ENCODE peak calls at places on chromosomes 2 and 18, in seven cellular contexts. Z is GM12865; S is heart left ventricle; Y is GM18507; G is stimulated activated CD4-positive, alpha-beta T cell treated with anti-CD3 and anti-CD28 coated beads, Interleukin-2, amount 100 ng/mL, for 24 hours; N is activated effector memory CD4-positive, alpha-beta T cell treated with anti-CD3 and anti-CD28 coated beads, Interleukin-2, amount 50 U/mL, for 16 hours; D is lower lobe of right lung. R is an unnamed sample.

GRCh38 chr2:109410021-109410815 is 203.5 kb downstream of the SEPTIN10 start:
- DNase-seq in D (no peak), Z (no peak), S (no peak), N (no peak), Y (no peak), G (no peak), R (no peak)

GRCh38 chr18:22021701-22022100 is 147.7 kb upstream of the GATA6 start:
- DNase-seq in Y (no peak), G (no peak), Z (no peak), S (no peak), D (no peak), N (no peak), R (no peak)

GRCh38 chr2:17878222-17879136 is at the start of gene KCNS3:
- DNase-seq in Z (peak; percentile 11), G (no peak), S (peak; percentile 48), D (peak; percentile 62), Y (peak; percentile 45), N (no peak), R (no peak)

GRCh38 chr18:23136326-23137092 is 1.2 kb downstream of the CABLES1 start:
- DNase-seq in Y (no peak), N (peak; percentile 65), G (no peak), S (peak; percentile 53), Z (peak; percentile 45), D (peak; percentile 71), R (no peak)

GRCh38 chr18:35334183-35334582 is 10.0 kb downstream of the ZNF24 start:
- DNase-seq in N (no peak), Z (no peak), G (no peak), S (no peak), Y (no peak), D (no peak), R (no peak)

GRCh38 chr18:46040747-46041104 is 31.3 kb downstream of the PSTPIP2 start:
- DNase-seq in Z (no peak), N (no peak), G (no peak), Y (no peak), S (no peak), D (no peak), R (no peak)

GRCh38 chr2:170255971-170256370 is 78.0 kb downstream of the MYO3B start:
- DNase-seq in D (no peak), Z (no peak), G (no peak), S (no peak), Y (no peak), N (no peak), R (no peak)

GRCh38 chr18:61865466-61866165 is 27.2 kb downstream of the RNF152 start:
- DNase-seq in G (no peak), Z (no peak), N (no peak), S (no peak), D (no peak), Y (no peak), R (no peak)

GRCh38 chr2:129176375-129176774 is 803.1 kb upstream of the RAB6C start:
- DNase-seq in Y (no peak), G (no peak), N (no peak), Z (no peak), D (no peak), S (no peak), R (no peak)

GRCh38 chr2:64062840-64063239 is 43.6 kb upstream of the VPS54 start:
- DNase-seq in G (no peak), Z (peak; percentile 64), Y (no peak), S (no peak), N (no peak), D (no peak), R (no peak)

GRCh38 chr2:211049321-211050018 is 493.1 kb downstream of the CPS1 start:
- DNase-seq in D (no peak), S (no peak), Y (no peak), Z (no peak), G (no peak), N (no peak), R (no peak)

GRCh38 chr2:161414385-161415040 is 1.6 kb upstream of the TBR1 start:
- DNase-seq in G (no peak), D (no peak), Z (no peak), N (no peak), S (no peak), Y (no peak), R (no peak)

GRCh38 chr2:232980683-232981082 is 32.4 kb downstream of the NGEF start:
- DNase-seq in D (no peak), Y (no peak), S (no peak), N (no peak), G (no peak), Z (no peak), R (no peak)

GRCh38 chr2:29072971-29073725 is 1.2 kb downstream of the PCARE start:
- DNase-seq in Y (no peak), G (no peak), S (no peak), Z (no peak), D (no peak), N (no peak), R (no peak)

GRCh38 chr2:165161510-165161909 is 42.3 kb downstream of the SCN3A start:
- DNase-seq in D (no peak), S (no peak), Y (no peak), Z (no peak), G (no peak), N (no peak), R (no peak)

GRCh38 chr2:237885931-237886701 is 26.7 kb downstream of the RAMP1 start:
- DNase-seq in D (peak; percentile 44), G (no peak), Y (no peak), Z (no peak), N (no peak), S (peak; percentile 77), R (no peak)

GRCh38 chr2:105853354-105854088 is 108.8 kb downstream of the NCK2 start:
- DNase-seq in Z (no peak), Y (no peak), D (no peak), S (no peak), G (no peak), N (no peak), R (no peak)

GRCh38 chr2:151827564-151828142 is 568 bp downstream of the ARL5A start:
- DNase-seq in G (peak; percentile 34), D (no peak), Y (no peak), S (no peak), N (peak; percentile 72), Z (peak; percentile 48), R (no peak)

GRCh38 chr18:40210696-40211095 is 1744.3 kb upstream of the PIK3C3 start:
- DNase-seq in Y (no peak), N (no peak), S (no peak), G (no peak), Z (no peak), D (no peak), R (no peak)

GRCh38 chr2:176612736-176613135 is 343.5 kb downstream of the MTX2 start:
- DNase-seq in Z (no peak), G (no peak), D (no peak), S (no peak), N (no peak), Y (no peak), R (no peak)

GRCh38 chr2:121076885-121077549 is 208.0 kb downstream of the TFCP2L1 start:
- DNase-seq in D (peak; percentile 86), Y (peak; percentile 42), S (peak; percentile 45), G (peak; percentile 71), N (peak; percentile 87), Z (peak; percentile 62), R (peak; percentile 21)

GRCh38 chr18:24016643-24017042 is 2.1 kb downstream of the TTC39C start:
- DNase-seq in G (no peak), Z (no peak), N (no peak), S (no peak), Y (no peak), D (no peak), R (no peak)

GRCh38 chr2:45910473-45911060 is 259.1 kb downstream of the PRKCE start:
- DNase-seq in S (no peak), Y (no peak), N (no peak), Z (no peak), G (no peak), D (no peak), R (no peak)

GRCh38 chr18:79393181-79393598 is 2.5 kb upstream of the NFATC1 start:
- DNase-seq in Z (no peak), D (no peak), S (no peak), Y (no peak), N (peak; percentile 75), G (no peak), R (no peak)

GRCh38 chr2:121078869-121079268 is 206.1 kb downstream of the TFCP2L1 start:
- DNase-seq in D (no peak), Y (no peak), G (no peak), N (no peak), S (no peak), Z (no peak), R (no peak)

GRCh38 chr2:200406379-200406778 is 99.9 kb downstream of the SPATS2L start:
- DNase-seq in D (no peak), S (no peak), N (no peak), G (no peak), Y (no peak), Z (peak; percentile 43), R (no peak)

GRCh38 chr2:138600732-138601437 is 99.3 kb downstream of the SPOPL start:
- DNase-seq in Y (no peak), S (no peak), D (no peak), G (no peak), N (no peak), Z (no peak), R (no peak)

GRCh38 chr18:78783564-78783960 is 196.1 kb upstream of the SALL3 start:
- DNase-seq in S (no peak), D (no peak), G (no peak), N (no peak), Z (no peak), Y (no peak), R (no peak)

GRCh38 chr2:239815638-239816035 is 209.5 kb downstream of the NDUFA10 start:
- DNase-seq in Y (no peak), G (no peak), D (no peak), N (peak; percentile 24), S (no peak), Z (no peak), R (no peak)

GRCh38 chr2:110173523-110173922 is 31.3 kb downstream of the NPHP1 start:
- DNase-seq in Z (no peak), Y (no peak), N (no peak), D (no peak), S (no peak), G (no peak), R (no peak)

GRCh38 chr2:234492687-234493086 is 4.2 kb downstream of the ARL4C start:
- DNase-seq in Z (no peak), G (no peak), S (no peak), Y (no peak), N (no peak), D (no peak), R (no peak)

GRCh38 chr18:3603460-3604259 is 153.7 kb downstream of the TGIF1 start:
- DNase-seq in G (no peak), S (no peak), Z (peak; percentile 42), D (no peak), Y (no peak), N (peak; percentile 68), R (no peak)

GRCh38 chr2:44745922-44746321 is 195.6 kb upstream of the SIX3 start:
- DNase-seq in D (no peak), Y (no peak), G (no peak), Z (no peak), S (no peak), N (no peak), R (no peak)

GRCh38 chr2:163800889-163801498 is 65.2 kb upstream of the FIGN start:
- DNase-seq in N (no peak), G (no peak), Y (no peak), Z (no peak), D (no peak), S (no peak), R (no peak)

GRCh38 chr2:73594241-73594640 is 48.0 kb downstream of the NAT8 start:
- DNase-seq in S (no peak), G (no peak), Y (no peak), N (no peak), Z (no peak), D (no peak), R (no peak)

GRCh38 chr2:179579744-179580143 is 281.7 kb downstream of the ZNF385B start:
- DNase-seq in S (no peak), Y (no peak), G (no peak), N (no peak), Z (no peak), D (no peak), R (no peak)

GRCh38 chr2:42132066-42132965 is 36.8 kb upstream of the EML4 start:
- DNase-seq in D (no peak), Y (no peak), G (no peak), N (no peak), Z (no peak), S (no peak), R (no peak)

GRCh38 chr2:114426756-114427155 is 15.7 kb upstream of the DPP10 start:
- DNase-seq in G (no peak), S (no peak), D (no peak), Z (no peak), Y (no peak), N (no peak), R (no peak)